ENCODE peak calls at places on chromosomes 3 and 15, in seven cellular contexts. R, H, B, W, D, C and V are unnamed samples. For H3K27me3, the result is how much of the 10 kb centered on the place peaks cover.

GRCh38 chr3:39980021-39980420 is 170.6 kb downstream of the MYRIP start:
- DNase-seq in R (no peak), H (no peak), B (no peak), W (no peak), D (no peak), C (no peak), V (no peak)

GRCh38 chr3:141305436-141305835 is 62.9 kb upstream of the ZBTB38 start:
- DNase-seq in R (peak), H (peak), B (no peak), W (peak), D (no peak), C (no peak), V (no peak)

GRCh38 chr3:126287536-126288181 is 69.5 kb downstream of the KLF15 start:
- DNase-seq in R (peak), H (peak), B (peak), W (peak), D (no peak), C (no peak), V (peak)

GRCh38 chr3:178120367-178120766 is 415.9 kb upstream of the KCNMB2 start:
- DNase-seq in R (no peak), H (no peak), B (no peak), W (no peak), D (no peak), C (no peak), V (no peak)

GRCh38 chr3:12658593-12659058 is 5.3 kb downstream of the RAF1 start:
- DNase-seq in R (peak), H (peak), B (no peak), W (no peak), D (no peak), C (no peak), V (no peak)

GRCh38 chr15:68511073-68511991 is 67.5 kb upstream of the CORO2B start:
- DNase-seq in R (peak), H (peak), B (peak), W (no peak), D (no peak), C (no peak), V (no peak)

GRCh38 chr3:167694121-167694520 is 40.4 kb upstream of the WDR49 start:
- DNase-seq in R (no peak), H (no peak), B (no peak), W (no peak), D (no peak), C (no peak), V (no peak)

GRCh38 chr3:150446470-150446977 is 38.4 kb downstream of the TSC22D2 start:
- DNase-seq in R (no peak), H (no peak), B (no peak), W (no peak), D (no peak), C (no peak), V (no peak)

GRCh38 chr15:52309154-52309548 is 13.5 kb upstream of the MYO5C start:
- DNase-seq in R (no peak), H (no peak), B (no peak), W (no peak), D (peak), C (no peak), V (no peak)

GRCh38 chr15:60757831-60758570 is 279.1 kb upstream of the ICE2 start:
- DNase-seq in R (no peak), H (no peak), B (no peak), W (no peak), D (no peak), C (no peak), V (no peak)

GRCh38 chr3:97111237-97111636 is 296.8 kb downstream of the EPHA6 start:
- DNase-seq in R (no peak), H (no peak), B (no peak), W (no peak), D (no peak), C (no peak), V (no peak)

GRCh38 chr3:74447221-74447620 is 167.2 kb downstream of the CNTN3 start:
- DNase-seq in R (no peak), H (no peak), B (no peak), W (no peak), D (no peak), C (no peak), V (no peak)

GRCh38 chr3:99952306-99952705 is 134.6 kb downstream of the CMSS1 start:
- DNase-seq in R (peak), H (peak), B (no peak), W (peak), D (no peak), C (peak), V (peak)

GRCh38 chr3:166263460-166263859 is 426.2 kb upstream of the BCHE start:
- DNase-seq in R (no peak), H (peak), B (no peak), W (no peak), D (no peak), C (no peak), V (no peak)

GRCh38 chr3:4814302-4814903 is 164.8 kb upstream of the BHLHE40 start:
- DNase-seq in R (no peak), H (no peak), B (peak), W (no peak), D (no peak), C (no peak), V (no peak)

GRCh38 chr3:16207031-16207430 is 32.6 kb downstream of the GALNT15 start:
- DNase-seq in R (no peak), H (no peak), B (no peak), W (no peak), D (no peak), C (no peak), V (no peak)

GRCh38 chr15:74873756-74874424 is 725 bp upstream of the SCAMP2 start:
- DNase-seq in R (no peak), H (peak), B (no peak), W (no peak), D (no peak), C (no peak), V (no peak)

GRCh38 chr3:52721002-52721741 is 15.3 kb downstream of the SPCS1 start:
- DNase-seq in R (no peak), H (no peak), B (no peak), W (no peak), D (no peak), C (no peak), V (no peak)

GRCh38 chr15:42796955-42797779 is 60.2 kb upstream of the CDAN1 start:
- DNase-seq in R (peak), H (peak), B (no peak), W (no peak), D (no peak), C (no peak), V (no peak)

GRCh38 chr3:111373861-111374260 is 168.1 kb upstream of the CD96 start:
- DNase-seq in R (peak), H (no peak), B (no peak), W (peak), D (no peak), C (no peak), V (no peak)

GRCh38 chr3:70519005-70519404 is 206.6 kb upstream of the MDFIC2 start:
- DNase-seq in R (no peak), H (no peak), B (no peak), W (no peak), D (no peak), C (no peak), V (no peak)
- H3K27me3 ChIP-seq in R (under half), H (under half), B (under half), W (under half), D (under half), C (under half), V (under half)

GRCh38 chr3:28980131-28980530 is 300.7 kb upstream of the RBMS3 start:
- DNase-seq in R (peak), H (no peak), B (no peak), W (no peak), D (no peak), C (no peak), V (no peak)
- H3K27me3 ChIP-seq in R (under half), H (under half), B (under half), W (under half), D (under half), C (under half), V (under half)

GRCh38 chr3:169659858-169660614 is 3.5 kb downstream of the MECOM start:
- DNase-seq in R (no peak), H (no peak), B (no peak), W (no peak), D (no peak), C (no peak), V (no peak)

GRCh38 chr3:169658311-169658931 is 5.1 kb downstream of the MECOM start:
- DNase-seq in R (peak), H (peak), B (no peak), W (no peak), D (no peak), C (no peak), V (no peak)

GRCh38 chr3:169660709-169661566 is 2.6 kb downstream of the MECOM start:
- DNase-seq in R (peak), H (peak), B (no peak), W (no peak), D (no peak), C (no peak), V (no peak)

GRCh38 chr3:169659096-169659521 is 4.4 kb downstream of the MECOM start:
- DNase-seq in R (no peak), H (peak), B (no peak), W (no peak), D (no peak), C (no peak), V (no peak)

DNA sequence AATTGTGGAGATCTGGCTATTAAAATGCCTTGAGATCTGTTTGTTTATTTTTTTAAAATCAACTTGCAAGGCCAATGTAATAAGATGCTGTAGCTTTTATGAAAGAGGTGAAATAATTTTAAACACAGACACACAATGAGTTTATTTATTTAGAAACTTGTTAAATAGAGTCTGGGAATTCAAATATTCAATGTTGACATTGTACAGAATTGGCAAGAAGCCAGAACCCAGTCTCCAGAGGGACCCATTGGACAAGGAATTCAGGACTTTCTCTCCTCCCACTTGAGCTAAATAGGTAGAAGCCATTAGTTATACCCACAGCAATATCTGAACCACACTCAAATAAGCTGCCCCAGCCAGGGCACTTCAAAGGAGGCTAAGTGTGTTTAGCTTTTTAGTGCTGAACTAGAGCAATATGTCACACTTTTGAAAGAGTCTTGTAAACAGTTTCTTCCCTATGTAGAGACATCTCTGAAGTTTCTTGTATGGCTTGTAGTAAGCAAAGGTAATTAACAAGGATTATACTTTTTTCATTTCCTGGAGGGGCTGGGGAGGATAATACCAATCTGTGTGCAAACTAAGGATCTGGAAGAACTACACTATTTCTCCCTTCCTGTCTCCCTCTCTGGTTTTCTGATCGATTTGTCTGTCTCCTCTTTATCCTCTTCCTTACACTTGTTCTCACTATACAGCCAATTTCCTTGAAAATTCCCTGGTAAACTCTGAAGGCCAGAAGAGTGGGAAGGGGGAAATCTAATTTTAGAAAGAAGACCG is 6.0 kb downstream of the MECOM start:
- DNase-seq in R (no peak), H (peak), B (no peak), W (no peak), D (no peak), C (no peak), V (no peak)
- H3K27me3 ChIP-seq in R (under half), H (under half), B (under half), W (under half), D (under half), C (under half), V (under half)

DNA sequence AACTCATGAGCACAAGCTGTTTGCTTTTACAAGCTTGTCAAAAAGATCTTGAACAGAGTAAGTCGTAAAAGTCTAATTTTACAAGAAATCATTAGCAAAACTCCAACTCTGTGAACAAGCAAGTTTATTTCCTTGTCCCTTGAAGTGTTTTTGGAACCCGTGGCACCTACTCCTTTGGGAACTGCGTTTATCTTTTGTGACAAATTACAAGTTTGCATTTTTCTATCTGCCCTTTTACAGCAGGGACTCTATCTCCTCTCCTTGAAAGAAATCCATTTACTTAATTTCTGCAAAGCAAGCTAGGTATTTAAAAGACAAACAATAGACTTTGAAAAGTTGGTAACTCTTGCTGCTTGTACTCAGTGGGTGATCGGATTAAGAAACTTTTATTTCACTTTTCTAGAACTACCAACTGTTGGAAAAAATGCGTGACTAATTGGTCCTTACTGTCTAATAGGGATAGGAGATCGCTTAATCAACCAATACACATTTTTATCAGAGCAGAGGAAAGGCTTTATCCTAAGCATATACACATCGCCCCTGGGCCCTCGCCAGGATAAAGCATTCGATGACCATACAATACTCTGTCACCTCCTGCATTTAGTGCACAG is 1.9 kb downstream of the PRTG start:
- DNase-seq in R (no peak), H (no peak), B (no peak), W (no peak), D (no peak), C (no peak), V (no peak)
- H3K27me3 ChIP-seq in R (under half), H (under half), B (under half), W (under half), D (under half), C (under half), V (under half)

GRCh38 chr3:43995929-43996378 is 245.7 kb upstream of the TOPAZ1 start:
- DNase-seq in R (no peak), H (no peak), B (no peak), W (no peak), D (no peak), C (no peak), V (no peak)
- H3K27me3 ChIP-seq in R (half or more), H (under half), B (under half), W (under half), D (under half), C (half or more), V (under half)